ENCODE peak calls at places on chromosomes 4 and X, in seven cellular contexts. B is IMR-90, M is mesenchymal stem cell, X is H9, O is H1, J is mesendoderm, G is trophoblast cell. Z is an unnamed sample.

GRCh38 chr4:25767877-25768475 is 94.8 kb downstream of the SEL1L3 start:
- DNase-seq in B (peak), M (peak), X (peak), O (no peak), J (peak), G (peak), Z (peak)

GRCh38 chr4:81116571-81116970 is 86.1 kb downstream of the BMP3 start:
- DNase-seq in B (no peak), M (no peak), X (no peak), O (no peak), J (no peak), G (no peak), Z (no peak)

GRCh38 chrX:119672252-119672825 is 20.6 kb downstream of the SEPTIN6 start:
- DNase-seq in B (peak), M (no peak), X (no peak), O (no peak), J (no peak), G (no peak), Z (no peak)

GRCh38 chr4:3288571-3289094 is 4.2 kb upstream of the RGS12 start:
- DNase-seq in B (no peak), M (no peak), X (no peak), O (peak), J (no peak), G (no peak), Z (no peak)

GRCh38 chrX:54509401-54509800 is 13.4 kb upstream of the FGD1 start:
- DNase-seq in B (peak), M (peak), X (no peak), O (no peak), J (peak), G (no peak), Z (no peak)

GRCh38 chr4:22496165-22496813 is 19.6 kb downstream of the ADGRA3 start:
- DNase-seq in B (peak), M (peak), X (no peak), O (no peak), J (no peak), G (no peak), Z (no peak)

GRCh38 chr4:95439896-95440295 is 108.9 kb downstream of the UNC5C start:
- DNase-seq in B (no peak), M (no peak), X (no peak), O (no peak), J (peak), G (no peak), Z (no peak)

GRCh38 chrX:39487166-39488006 is 610.4 kb downstream of the BCOR start:
- DNase-seq in B (no peak), M (no peak), X (no peak), O (no peak), J (no peak), G (no peak), Z (no peak)

GRCh38 chr4:26619784-26620183 is 35.9 kb downstream of the TBC1D19 start:
- DNase-seq in B (peak), M (peak), X (no peak), O (no peak), J (no peak), G (no peak), Z (no peak)

GRCh38 chr4:73895201-73896177 is 26.3 kb downstream of the CXCL1 start:
- DNase-seq in B (peak), M (peak), X (no peak), O (no peak), J (no peak), G (no peak), Z (no peak)

GRCh38 chr4:156939151-156939550 is 32.4 kb downstream of the PDGFC start:
- DNase-seq in B (peak), M (no peak), X (no peak), O (no peak), J (no peak), G (no peak), Z (no peak)

GRCh38 chr4:161642708-161643107 is 521.1 kb downstream of the FSTL5 start:
- DNase-seq in B (no peak), M (no peak), X (no peak), O (no peak), J (no peak), G (no peak), Z (no peak)

GRCh38 chrX:25523574-25523973 is 507.8 kb upstream of the ARX start:
- DNase-seq in B (peak), M (no peak), X (peak), O (peak), J (peak), G (peak), Z (peak)

GRCh38 chr4:95289028-95289634 is 259.6 kb downstream of the UNC5C start:
- DNase-seq in B (peak), M (peak), X (no peak), O (no peak), J (no peak), G (no peak), Z (no peak)

GRCh38 chrX:115561605-115562491 is 874 bp downstream of the PLS3 start:
- DNase-seq in B (peak), M (peak), X (peak), O (peak), J (peak), G (peak), Z (peak)

GRCh38 chrX:27186671-27187070 is 276.5 kb downstream of the PPP4R3C start:
- DNase-seq in B (peak), M (peak), X (peak), O (no peak), J (peak), G (peak), Z (peak)

GRCh38 chr4:109207060-109207459 is 95.4 kb downstream of the COL25A1 start:
- DNase-seq in B (peak), M (no peak), X (no peak), O (no peak), J (peak), G (no peak), Z (no peak)

GRCh38 chr4:13887010-13887409 is 259.5 kb upstream of the BOD1L1 start:
- DNase-seq in B (no peak), M (no peak), X (no peak), O (no peak), J (no peak), G (no peak), Z (no peak)

DNA sequence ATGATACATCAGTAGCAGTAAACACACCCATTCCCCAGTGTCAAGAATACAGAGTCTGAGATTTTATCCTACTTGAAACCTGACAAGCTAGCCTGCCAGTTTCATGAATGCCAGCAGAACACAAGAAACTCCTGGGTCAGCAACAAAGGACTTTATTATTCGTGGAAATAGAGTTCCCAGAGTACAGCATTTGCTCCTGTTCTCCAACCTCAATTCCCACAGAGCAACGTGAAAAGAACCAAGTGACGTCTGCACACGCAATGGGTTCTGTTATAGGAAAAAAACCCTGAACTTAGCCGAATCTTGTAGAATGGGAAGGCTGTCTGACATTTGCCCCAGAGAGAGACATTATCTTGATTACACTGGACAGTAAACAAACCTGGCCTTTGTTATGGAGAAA is 23.3 kb upstream of the INTU start:
- DNase-seq in B (no peak), M (no peak), X (no peak), O (no peak), J (no peak), G (no peak), Z (no peak)
- H3K23ac ChIP-seq in B (no peak), M (no peak), X (no peak), O (no peak), J (no peak), G (no peak), Z (no peak)

DNA sequence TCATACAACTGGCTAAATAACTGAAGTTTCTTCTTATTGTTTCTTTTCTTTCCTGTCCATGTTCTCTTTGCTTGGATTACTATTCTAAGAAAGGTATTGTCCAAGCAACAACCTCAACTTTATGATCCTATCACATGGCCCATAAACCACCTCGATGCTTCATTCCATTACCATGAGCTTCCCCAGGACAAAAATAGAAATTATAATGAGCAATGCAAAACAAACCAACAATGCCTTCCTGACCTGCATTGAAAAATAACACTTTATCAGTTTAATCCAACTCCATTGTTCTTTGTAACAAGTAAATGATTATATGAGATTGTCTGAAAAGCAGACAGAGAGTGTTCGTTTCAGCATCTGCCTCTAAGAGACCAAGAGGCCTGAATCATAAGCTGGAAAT is 148.8 kb downstream of the HS6ST2 start:
- DNase-seq in B (no peak), M (no peak), X (no peak), O (no peak), J (no peak), G (no peak), Z (no peak)
- H3K23ac ChIP-seq in B (no peak), M (no peak), X (no peak), O (no peak), J (no peak), G (no peak), Z (no peak)

GRCh38 chrX:151702741-151703352 is 7.6 kb downstream of the PRRG3 start:
- DNase-seq in B (no peak), M (no peak), X (no peak), O (no peak), J (no peak), G (no peak), Z (no peak)
- H3K23ac ChIP-seq in B (no peak), M (no peak), X (no peak), O (no peak), J (no peak), G (no peak), Z (no peak)

DNA sequence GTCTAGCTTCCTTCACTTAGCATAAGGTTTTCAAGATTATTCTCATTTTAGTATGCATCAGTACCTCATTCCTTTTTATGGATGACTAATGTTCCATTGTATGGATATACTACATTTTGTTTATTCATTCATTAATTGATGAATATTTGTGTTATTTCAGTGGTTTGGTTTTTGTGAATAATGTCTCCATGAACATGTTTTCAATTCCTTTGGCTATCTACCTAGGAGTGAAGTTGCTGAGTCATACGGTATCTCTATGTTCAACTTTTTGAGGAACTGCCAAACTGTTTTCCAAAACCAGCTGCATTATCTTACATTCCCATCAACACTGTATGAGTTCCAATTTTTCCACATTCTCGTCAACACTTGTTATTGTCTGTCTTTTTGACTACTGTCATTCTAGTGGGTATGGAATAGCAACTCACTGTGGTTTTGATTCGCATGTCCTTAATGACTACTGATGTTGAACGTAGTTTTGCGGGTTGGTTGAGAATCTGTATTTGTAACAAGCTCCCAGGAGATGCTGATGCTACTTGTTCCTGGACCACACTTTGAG is 388.6 kb upstream of the MAGEB2 start:
- DNase-seq in B (peak), M (no peak), X (no peak), O (no peak), J (no peak), G (no peak), Z (no peak)
- H3K23ac ChIP-seq in B (no peak), M (no peak), X (no peak), O (no peak), J (no peak), G (no peak), Z (no peak)

Z was measured in neuronal stem cell.